ENCODE peak calls at places on chromosomes 11 and 22, in six cellular contexts. J is IMR-90, I is right lobe of liver, T is suprapubic skin, C is cardiac muscle cell, Q is astrocyte of the cerebellum. S is an unnamed sample.

GRCh38 chr11:27423125-27423524 is 49.5 kb downstream of the LGR4 start:
- DNase-seq in T (peak; percentile 83), C (peak; percentile 97), I (peak; percentile 42), Q (no peak), J (peak; percentile 80), S (no peak)

GRCh38 chr11:59891781-59892181 is 13.2 kb downstream of the OOSP3 start:
- DNase-seq in Q (no peak), T (no peak), C (peak; percentile 20), J (no peak), I (no peak), S (no peak)

GRCh38 chr11:7889985-7890384 is 41.1 kb downstream of the OR10A6 start:
- DNase-seq in J (no peak), C (no peak), Q (no peak), T (no peak), I (no peak), S (no peak)

GRCh38 chr22:37996079-37996478 is 11.7 kb upstream of the SOX10 start:
- DNase-seq in Q (no peak), T (no peak), I (no peak), C (no peak), J (no peak), S (no peak)

GRCh38 chr22:41248314-41248713 is 7.6 kb upstream of the CHADL start:
- DNase-seq in J (no peak), Q (no peak), I (no peak), T (no peak), C (no peak), S (no peak)

GRCh38 chr11:35784699-35785098 is 122.1 kb downstream of the TRIM44 start:
- DNase-seq in J (no peak), C (no peak), I (no peak), T (no peak), Q (no peak), S (no peak)

GRCh38 chr22:31139866-31140716 is at the start of gene PLA2G3:
- DNase-seq in C (peak; percentile 55), Q (peak; percentile 16), I (no peak), T (no peak), J (peak; percentile 60), S (no peak)

GRCh38 chr11:120513436-120514315 is 2.1 kb downstream of the GRIK4 start:
- DNase-seq in C (no peak), T (peak; percentile 68), Q (no peak), I (no peak), J (no peak), S (no peak)

GRCh38 chr22:25563757-25564319 is 637 bp upstream of the GRK3 start:
- DNase-seq in J (peak; percentile 6), T (no peak), I (peak; percentile 29), C (no peak), Q (no peak), S (no peak)

GRCh38 chr11:111422494-111423249 is 43.6 kb upstream of the POU2AF1 start:
- DNase-seq in I (peak; percentile 41), J (peak; percentile 26), Q (no peak), T (no peak), C (peak; percentile 54), S (no peak)

GRCh38 chr11:73652046-73652730 is 5.8 kb downstream of the PLEKHB1 start:
- DNase-seq in J (no peak), C (peak; percentile 71), I (no peak), T (no peak), Q (no peak), S (no peak)

GRCh38 chr11:37572491-37573171 is 974.6 kb upstream of the RAG2 start:
- DNase-seq in C (no peak), Q (no peak), T (no peak), J (no peak), I (no peak), S (no peak)

GRCh38 chr22:49322861-49323622 is 504.6 kb downstream of the BRD1 start:
- DNase-seq in C (no peak), J (no peak), T (peak; percentile 16), Q (no peak), I (peak; percentile 3), S (no peak)

GRCh38 chr11:62852523-62853188 is 13.3 kb upstream of the WDR74 start:
- DNase-seq in Q (no peak), T (no peak), C (no peak), J (no peak), I (no peak), S (no peak)

GRCh38 chr11:94803491-94803890 is 35.3 kb downstream of the AMOTL1 start:
- DNase-seq in J (peak; percentile 70), Q (no peak), I (no peak), C (no peak), T (no peak), S (no peak)

GRCh38 chr22:26656896-26657851 is at the start of gene MIAT:
- DNase-seq in C (peak; percentile 10), T (no peak), J (peak; percentile 24), I (peak; percentile 36), Q (no peak), S (peak; percentile 62)

GRCh38 chr22:22745225-22746060 is 101.0 kb downstream of the GGTLC2 start:
- DNase-seq in I (peak; percentile 54), T (no peak), Q (no peak), C (peak; percentile 45), J (peak; percentile 19), S (peak; percentile 59)

GRCh38 chr11:30914143-30914762 is 328.1 kb upstream of the MPPED2 start:
- DNase-seq in C (peak; percentile 71), I (peak; percentile 31), T (no peak), J (peak; percentile 48), Q (peak; percentile 27), S (no peak)

GRCh38 chr11:42465613-42466012 is 846.2 kb upstream of the API5 start:
- DNase-seq in I (no peak), T (no peak), C (no peak), J (no peak), Q (no peak), S (no peak)

GRCh38 chr11:64383580-64383979 is 24.6 kb downstream of the RPS6KA4 start:
- DNase-seq in T (no peak), C (no peak), I (no peak), Q (no peak), J (no peak), S (no peak)

GRCh38 chr11:64379160-64379559 is 20.2 kb downstream of the RPS6KA4 start:
- DNase-seq in C (no peak), J (no peak), T (no peak), Q (no peak), I (no peak), S (no peak)

GRCh38 chr11:64382586-64382985 is 23.6 kb downstream of the RPS6KA4 start:
- DNase-seq in I (no peak), T (no peak), C (no peak), J (no peak), Q (no peak), S (no peak)

GRCh38 chr11:64379817-64380709 is 21.1 kb downstream of the RPS6KA4 start:
- DNase-seq in T (no peak), Q (no peak), J (no peak), C (no peak), I (no peak), S (no peak)

DNA sequence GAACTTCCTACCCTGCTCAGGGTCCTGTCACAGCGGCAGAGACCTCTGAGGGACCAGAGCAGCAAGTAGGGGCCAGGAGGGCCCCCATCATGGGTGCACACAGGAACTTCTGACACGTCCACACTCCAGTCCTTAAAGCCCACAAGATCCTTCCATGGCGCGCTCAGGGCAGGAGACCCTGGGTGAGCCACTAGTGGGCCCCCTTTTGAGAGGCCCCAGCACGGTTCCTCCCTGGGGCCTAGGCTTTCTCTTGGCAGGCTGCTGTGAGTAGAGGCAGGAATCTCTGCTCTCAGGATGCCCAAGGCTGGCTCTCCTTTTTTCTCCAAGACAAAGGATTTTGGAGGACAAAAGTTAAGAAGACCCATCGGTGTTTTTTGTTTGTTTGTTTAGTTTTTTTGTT is 22.4 kb downstream of the RPS6KA4 start:
- DNase-seq in J (no peak), I (no peak), Q (no peak), C (no peak), T (no peak), S (no peak)
- TF ChIP-seq CTCF in J (no peak), I (no peak), Q (no peak), C (no peak), T (no peak), S (no peak)

DNA sequence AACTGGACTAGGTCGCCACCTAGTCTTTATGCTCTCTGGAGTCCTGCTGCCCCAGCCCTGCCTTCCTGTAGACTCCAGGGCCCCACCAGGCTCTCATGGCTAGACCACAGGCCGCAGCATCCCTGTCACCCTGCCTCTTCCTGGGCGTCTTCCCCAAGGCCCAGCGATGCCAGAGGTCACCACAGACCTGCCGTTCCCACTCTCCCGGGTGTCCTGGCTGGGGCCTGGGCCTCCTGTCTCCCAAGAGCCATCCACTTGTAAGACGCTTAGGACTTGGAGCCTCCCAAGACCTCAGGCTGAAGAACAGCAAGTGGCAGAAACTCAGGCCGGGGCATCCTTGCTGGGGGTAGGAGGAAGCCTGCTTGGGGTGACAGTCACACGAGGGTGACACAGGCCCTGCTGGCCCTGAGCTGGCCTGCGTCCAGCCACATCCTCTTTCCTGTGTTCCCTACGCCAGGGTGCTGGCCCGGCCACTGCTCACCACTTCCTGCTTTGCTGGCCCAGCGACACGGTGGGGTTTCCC is 2.0 kb upstream of the TCIRG1 start:
- DNase-seq in I (peak; percentile 85), C (no peak), J (no peak), T (no peak), Q (no peak), S (peak; percentile 54)
- TF ChIP-seq CTCF in I (no peak), C (no peak), J (no peak), T (no peak), Q (no peak), S (no peak)

GRCh38 chr11:47336595-47336994 is 15.9 kb downstream of the MYBPC3 start:
- DNase-seq in Q (no peak), J (no peak), T (no peak), I (no peak), C (no peak), S (no peak)
- TF ChIP-seq CTCF in Q (no peak), J (no peak), T (no peak), I (no peak), C (no peak), S (no peak)

GRCh38 chr11:71452354-71453020 is 516 bp upstream of the NADSYN1 start:
- DNase-seq in T (peak; percentile 79), C (peak; percentile 61), Q (no peak), J (peak; percentile 35), I (peak; percentile 61), S (peak; percentile 50)

GRCh38 chr11:71453911-71454304 is 905 bp downstream of the NADSYN1 start:
- DNase-seq in T (no peak), I (no peak), C (no peak), Q (no peak), J (no peak), S (no peak)

GRCh38 chr11:71456294-71456693 is 3.3 kb downstream of the NADSYN1 start:
- DNase-seq in T (no peak), C (no peak), Q (no peak), J (no peak), I (peak; percentile 7), S (no peak)

GRCh38 chr11:71453021-71453910 is at the start of gene NADSYN1:
- DNase-seq in Q (peak; percentile 83), J (peak; percentile 87), C (peak; percentile 95), T (peak; percentile 98), I (peak; percentile 99), S (peak; percentile 92)

DNA sequence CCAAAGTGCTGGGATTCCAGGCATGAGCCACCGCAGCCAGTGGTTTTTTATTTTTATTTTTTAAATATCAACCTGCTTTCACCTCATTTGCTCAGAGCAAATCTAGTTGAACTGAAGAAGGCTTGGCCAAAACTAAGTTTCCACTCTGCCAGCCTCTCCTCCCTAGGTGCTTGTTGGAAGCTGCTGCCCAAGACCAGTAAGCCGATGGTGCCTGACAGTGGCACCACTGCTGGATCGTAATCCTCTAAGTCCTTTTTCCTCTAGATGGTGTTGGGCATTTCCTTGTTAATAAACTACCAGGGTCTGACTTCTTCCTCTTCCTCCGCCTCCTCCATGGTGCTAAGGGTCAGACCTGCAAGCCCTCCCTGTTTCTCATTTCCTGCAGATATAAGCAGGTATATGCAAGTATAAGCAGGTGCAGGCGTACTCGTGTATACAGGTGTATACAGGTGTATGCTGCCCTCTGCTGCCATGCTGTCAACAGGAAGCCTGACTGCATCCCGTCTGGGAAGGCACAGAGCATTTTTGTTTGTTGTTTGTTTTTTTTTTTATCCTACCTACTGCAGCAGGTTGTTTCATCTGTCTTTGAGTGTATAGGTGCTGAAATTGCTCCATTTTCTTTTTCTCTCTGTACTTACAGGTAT is 1.6 kb downstream of the NADSYN1 start:
- DNase-seq in J (no peak), T (no peak), Q (no peak), I (peak; percentile 34), C (no peak), S (no peak)
- TF ChIP-seq CTCF in J (no peak), T (peak; percentile 7), Q (no peak), I (peak; percentile 20), C (no peak), S (no peak)

S was measured in natural killer cell.